ENCODE peak calls at places on chromosome 7, in seven cellular contexts. S is transverse colon, R is gastrocnemius medialis, A is heart left ventricle, H is IMR-90, Y is body of pancreas, V is HepG2. D is an unnamed sample. For H3K4me1, the result is how much of the 10 kb centered on the place peaks cover.

GRCh38 chr7:100053201-100053600 is 3.6 kb downstream of the ZSCAN21 start:
- DNase-seq in S (peak), R (peak), A (no peak), Y (peak), V (peak), H (peak), D (no peak)

GRCh38 chr7:107506683-107507339 is 37.0 kb downstream of the GPR22 start:
- DNase-seq in A (no peak), Y (peak), S (peak), V (no peak), H (peak), R (no peak), D (no peak)

GRCh38 chr7:2431260-2431867 is 28.0 kb downstream of the CHST12 start:
- DNase-seq in Y (no peak), R (no peak), V (peak), H (no peak), S (no peak), A (no peak), D (no peak)

GRCh38 chr7:112001089-112001826 is 204.9 kb downstream of the DOCK4 start:
- DNase-seq in H (peak), R (no peak), S (no peak), Y (no peak), A (no peak), V (peak), D (no peak)

GRCh38 chr7:4841007-4841784 is 20.6 kb downstream of the PAPOLB start:
- DNase-seq in V (no peak), A (no peak), H (no peak), S (no peak), R (no peak), Y (no peak), D (no peak)

GRCh38 chr7:106238830-106239229 is 46.0 kb downstream of the NAMPT start:
- DNase-seq in H (no peak), V (no peak), R (no peak), S (no peak), Y (no peak), A (no peak), D (no peak)

GRCh38 chr7:34430456-34430855 is 227.6 kb upstream of the NPSR1 start:
- DNase-seq in V (peak), S (no peak), R (no peak), A (no peak), Y (no peak), H (peak), D (peak)

GRCh38 chr7:39336457-39336856 is 229.7 kb upstream of the YAE1 start:
- DNase-seq in S (no peak), H (no peak), V (no peak), A (no peak), Y (no peak), R (no peak), D (no peak)

GRCh38 chr7:47327698-47328391 is 254.1 kb downstream of the TNS3 start:
- DNase-seq in Y (peak), A (peak), R (peak), V (no peak), H (peak), S (peak), D (peak)

GRCh38 chr7:134018321-134018720 is 108.8 kb upstream of the LRGUK start:
- DNase-seq in A (no peak), R (no peak), H (no peak), S (no peak), Y (no peak), V (no peak), D (no peak)

GRCh38 chr7:91183408-91183807 is 80.8 kb upstream of the FZD1 start:
- DNase-seq in R (no peak), A (no peak), Y (no peak), H (no peak), S (no peak), V (no peak), D (no peak)

GRCh38 chr7:106820321-106821217 is 44.5 kb upstream of the PIK3CG start:
- DNase-seq in S (no peak), Y (no peak), H (no peak), A (no peak), R (no peak), V (no peak), D (no peak)

GRCh38 chr7:37193087-37193774 is 255.4 kb downstream of the ELMO1 start:
- DNase-seq in V (no peak), A (peak), R (no peak), S (no peak), H (no peak), Y (no peak), D (no peak)

GRCh38 chr7:135645296-135645904 is 16.9 kb upstream of the STMP1 start:
- DNase-seq in V (peak), H (peak), A (no peak), R (no peak), S (no peak), Y (no peak), D (peak)

DNA sequence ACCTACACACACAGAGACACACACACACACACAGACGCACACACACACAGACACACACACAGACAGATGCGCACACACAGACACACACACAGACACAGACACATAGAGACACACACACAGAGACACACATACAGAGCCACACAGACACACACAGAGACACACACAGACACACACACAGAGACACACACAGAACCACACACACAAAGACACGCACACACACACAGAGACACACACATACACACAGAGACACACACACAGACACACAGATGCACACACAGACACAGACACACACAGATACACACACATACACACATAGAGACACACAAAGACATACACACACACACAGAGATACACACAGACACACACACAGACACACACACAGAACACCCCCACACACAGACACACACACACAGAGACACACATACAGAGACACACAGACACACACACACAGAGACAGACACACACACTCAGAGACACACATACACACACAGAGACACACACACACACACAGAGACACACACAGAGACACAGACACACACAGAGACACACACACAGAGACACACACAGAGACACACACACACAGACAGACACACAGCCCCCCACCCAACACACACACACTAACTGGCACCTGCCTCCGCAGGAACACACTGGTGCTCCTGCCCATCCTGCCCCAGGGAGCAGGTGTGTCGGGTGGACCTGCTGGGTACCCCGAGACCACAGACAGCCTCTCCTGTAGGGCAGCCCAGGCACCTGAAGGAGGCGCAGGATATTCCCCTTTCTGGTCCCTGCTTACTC is 5.5 kb upstream of the FZD9 start:
- DNase-seq in S (no peak), Y (no peak), R (no peak), A (no peak), V (no peak), H (no peak), D (no peak)
- TF ChIP-seq CTCF in S (no peak), Y (no peak), R (no peak), A (no peak), V (peak), H (no peak), D (no peak)

GRCh38 chr7:121941836-121942235 is 68.9 kb downstream of the PTPRZ1 start:
- DNase-seq in R (no peak), H (no peak), Y (no peak), A (no peak), V (no peak), S (no peak), D (no peak)
- H3K4me1 ChIP-seq in R (under half), H (under half), Y (under half), A (under half), V (under half), S (under half), D (under half)

GRCh38 chr7:55148992-55149391 is 130.2 kb downstream of the EGFR start:
- DNase-seq in A (no peak), S (no peak), R (no peak), H (peak), V (no peak), Y (no peak), D (no peak)

GRCh38 chr7:55152490-55152889 is 133.7 kb downstream of the EGFR start:
- DNase-seq in S (no peak), V (no peak), H (no peak), R (no peak), Y (no peak), A (no peak), D (no peak)

GRCh38 chr7:55150709-55151108 is 131.9 kb downstream of the EGFR start:
- DNase-seq in Y (no peak), R (peak), V (no peak), A (no peak), S (no peak), H (no peak), D (no peak)

GRCh38 chr7:55148571-55148970 is 129.8 kb downstream of the EGFR start:
- DNase-seq in A (no peak), H (no peak), R (no peak), Y (no peak), V (no peak), S (peak), D (no peak)

DNA sequence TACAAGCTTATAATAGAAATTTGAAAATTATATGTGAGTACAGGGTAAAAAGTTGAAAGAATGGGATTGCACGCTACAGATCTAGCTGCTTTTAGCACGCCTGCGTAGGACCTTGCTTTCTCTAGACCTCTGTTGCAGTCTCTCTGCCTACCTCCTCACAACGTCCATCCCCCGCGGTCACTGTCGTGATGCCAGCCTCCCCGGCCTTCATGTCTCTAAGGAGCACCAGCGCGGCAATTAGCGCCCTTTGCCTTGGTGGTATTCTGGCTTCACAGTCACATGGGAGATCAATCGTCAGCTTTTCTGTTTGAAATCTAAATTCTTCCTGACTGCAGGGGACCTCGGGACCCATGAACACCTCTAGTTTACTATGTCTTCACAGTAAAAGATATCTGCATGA is 131.3 kb downstream of the EGFR start:
- DNase-seq in R (no peak), H (no peak), V (no peak), Y (no peak), A (no peak), S (no peak), D (no peak)
- TF ChIP-seq POLR2A in R (no peak), H (no peak), V (no peak), Y (no peak), A (no peak), S (no peak), D (no peak)

DNA sequence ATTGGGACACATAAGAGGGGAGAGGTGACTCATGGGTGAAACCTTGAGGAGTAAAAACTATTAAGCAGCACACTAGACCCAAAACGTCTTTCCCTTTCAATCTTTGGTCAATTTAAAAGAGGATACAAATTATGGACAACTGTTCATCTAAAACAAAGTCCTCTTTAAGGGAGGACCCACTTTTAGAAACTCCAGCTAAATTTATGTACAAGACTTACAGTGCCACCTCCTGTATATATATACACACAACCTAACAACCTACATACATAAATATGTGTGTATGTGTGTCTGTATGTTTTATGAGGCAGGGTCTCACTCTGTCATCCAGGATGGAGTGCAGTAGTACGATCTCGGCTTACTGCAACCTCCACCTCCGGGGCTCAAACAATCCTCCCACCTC is 18.1 kb upstream of the ZC3HAV1 start:
- DNase-seq in R (no peak), A (no peak), V (no peak), S (no peak), H (peak), Y (no peak), D (no peak)
- TF ChIP-seq CTCF in R (no peak), A (no peak), V (peak), S (no peak), H (peak), Y (no peak), D (no peak)

D was measured in tibial nerve.